ENCODE peak calls at places on chromosomes 3 and 15, in five cellular contexts. Z, G, K, H and C are unnamed samples.

GRCh38 chr3:131432441-131432840 is 50.9 kb downstream of the NUDT16 start:
- DNase-seq in H (no peak), K (no peak), Z (no peak), G (no peak), C (no peak)

GRCh38 chr3:55191911-55192787 is 264.3 kb upstream of the LRTM1 start:
- DNase-seq in G (no peak), K (no peak), Z (no peak), H (no peak), C (no peak)

GRCh38 chr3:181879926-181880325 is 168.2 kb downstream of the SOX2 start:
- DNase-seq in H (no peak), G (no peak), K (no peak), Z (no peak), C (no peak)

GRCh38 chr15:90749754-90750153 is 32.6 kb downstream of the BLM start:
- DNase-seq in Z (no peak), H (no peak), G (no peak), K (no peak), C (no peak)

GRCh38 chr3:188164248-188164687 is 10.3 kb downstream of the LPP start:
- DNase-seq in H (peak; percentile 40), G (no peak), Z (no peak), K (no peak), C (no peak)

GRCh38 chr3:197231326-197231725 is 67.1 kb downstream of the DLG1 start:
- DNase-seq in Z (no peak), G (no peak), K (no peak), H (no peak), C (no peak)

GRCh38 chr3:12218161-12218560 is 59.4 kb upstream of the TIMP4 start:
- DNase-seq in K (no peak), H (no peak), G (no peak), Z (no peak), C (no peak)

GRCh38 chr3:159151130-159151529 is 349.3 kb downstream of the MFSD1 start:
- DNase-seq in K (no peak), H (no peak), G (no peak), Z (no peak), C (no peak)

DNA sequence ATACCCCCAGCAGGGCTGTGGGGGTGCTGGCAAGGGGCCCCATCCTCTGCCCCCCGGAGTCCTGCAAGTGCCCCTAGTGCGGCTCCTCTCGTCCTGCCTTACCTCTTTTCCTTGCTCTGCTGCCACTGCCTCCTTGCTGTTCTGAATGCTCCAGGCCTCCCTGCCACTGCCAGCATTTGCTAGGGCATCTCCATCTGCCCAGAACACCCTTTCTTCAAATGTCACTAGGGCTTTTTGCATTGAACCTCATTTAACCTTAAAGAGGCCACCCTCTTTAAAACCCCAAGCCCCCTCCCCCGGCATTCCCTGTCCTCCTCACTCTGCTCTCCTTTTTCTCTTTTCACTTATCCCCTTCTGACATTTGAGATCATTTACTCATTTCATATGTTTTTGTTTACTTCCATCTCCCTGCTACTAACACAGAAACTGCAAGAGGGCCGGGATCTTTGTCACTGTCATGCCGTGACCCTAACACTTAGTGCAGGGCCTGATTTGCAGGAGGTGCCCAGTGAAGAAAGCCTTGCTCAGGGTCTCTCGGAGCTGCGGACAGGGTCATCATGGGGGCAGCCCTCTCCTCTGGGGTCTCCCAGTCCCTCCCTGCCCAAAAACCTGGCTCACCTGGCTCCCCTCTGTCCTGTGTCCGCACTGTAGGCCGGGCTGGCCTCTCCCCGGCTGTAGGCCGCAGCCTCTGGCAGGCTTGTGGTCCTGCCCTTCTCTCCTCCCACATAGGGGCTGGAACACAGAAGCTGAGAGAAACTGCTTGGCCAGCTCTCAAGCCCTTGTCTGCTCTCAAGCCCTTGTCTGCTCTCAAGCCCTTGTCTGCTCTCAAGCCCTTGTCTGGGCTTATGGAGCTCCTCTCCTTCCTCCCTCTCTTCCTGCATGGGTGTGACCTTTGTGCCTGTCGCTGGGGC is at the start of gene ACOX2:
- DNase-seq in Z (no peak), H (no peak), K (no peak), G (no peak), C (no peak)
- TF ChIP-seq SIN3A in Z (no peak), H (peak; percentile 37), K (no peak), G (no peak), C (no peak)

DNA sequence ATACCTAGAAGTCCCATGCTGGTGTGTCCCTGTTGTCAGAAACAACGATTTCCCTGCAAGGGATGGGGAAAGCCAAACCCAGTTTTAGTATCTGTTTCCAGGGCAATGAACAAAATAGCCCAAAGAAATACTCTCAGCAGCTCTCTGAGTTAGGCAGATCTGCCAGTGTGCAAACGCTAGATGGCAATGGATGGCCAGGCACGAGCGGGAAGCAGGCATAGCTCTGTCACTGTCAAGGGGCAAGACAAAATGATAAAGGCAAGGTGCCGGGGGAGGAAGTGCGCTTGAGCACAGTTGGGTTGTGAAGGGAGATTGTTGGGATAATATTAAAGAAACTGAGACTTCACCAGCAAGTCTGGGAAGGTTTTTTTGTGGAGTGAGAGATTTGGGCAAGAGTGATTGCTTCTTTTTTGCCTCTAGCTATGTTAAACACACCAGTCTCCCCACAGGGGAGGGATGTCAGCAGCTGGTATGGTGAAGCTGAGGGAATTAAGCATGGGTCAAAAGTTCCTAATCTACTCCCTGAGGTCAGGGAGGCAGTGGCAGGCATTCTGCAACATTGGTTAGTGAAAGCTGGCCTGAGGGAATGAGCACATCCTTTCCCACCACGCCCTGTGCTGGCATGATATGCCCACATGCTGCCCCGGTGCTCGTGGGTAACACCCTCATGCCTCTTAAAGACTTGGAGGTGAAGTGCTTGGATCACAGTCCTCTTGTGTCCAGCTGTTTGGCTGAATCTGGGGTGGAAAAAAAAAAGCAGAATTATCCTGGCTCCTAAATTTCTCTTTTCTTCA is 117.6 kb downstream of the PDCD6IP start:
- DNase-seq in K (no peak), G (no peak), Z (peak; percentile 24), H (peak; percentile 3), C (no peak)
- TF ChIP-seq CTCF in K (peak; percentile 48), G (peak; percentile 75), Z (no peak), H (peak; percentile 50), C (peak; percentile 49)

GRCh38 chr15:69760890-69761568 is 308.4 kb downstream of the RPLP1 start:
- DNase-seq in Z (peak; percentile 34), K (peak; percentile 62), H (peak; percentile 48), G (no peak), C (peak; percentile 17)
- H3K4me1 ChIP-seq in Z (peaks cover 8% of the 10 kb centered on the region), K (peaks cover 29% of the 10 kb centered on the region), H (no peaks in the 10 kb centered on the region), G (no peaks in the 10 kb centered on the region), C (no peaks in the 10 kb centered on the region)

GRCh38 chr15:45386420-45386819 is 8.1 kb upstream of the GATM start:
- DNase-seq in H (peak; percentile 47), K (no peak), Z (no peak), G (no peak), C (no peak)
- TF ChIP-seq SIN3A in H (no peak), K (no peak), Z (no peak), G (no peak), C (no peak)

GRCh38 chr3:189744235-189744634 is 113.0 kb downstream of the TP63 start:
- DNase-seq in Z (no peak), K (no peak), G (no peak), H (no peak), C (no peak)
- TF ChIP-seq CTCF in Z (peak; percentile 18), K (no peak), G (no peak), H (no peak), C (no peak)

GRCh38 chr3:10361375-10361774 is 40.5 kb upstream of the SEC13 start:
- DNase-seq in G (no peak), Z (no peak), H (no peak), K (no peak), C (no peak)
- H3K4me1 ChIP-seq in G (no peaks in the 10 kb centered on the region), Z (peaks cover 16% of the 10 kb centered on the region), H (no peaks in the 10 kb centered on the region), K (no peaks in the 10 kb centered on the region), C (no peaks in the 10 kb centered on the region)

GRCh38 chr3:4586381-4586780 is 93.2 kb downstream of the ITPR1 start:
- DNase-seq in H (no peak), Z (no peak), G (no peak), K (no peak), C (no peak)

GRCh38 chr3:4583441-4583840 is 90.3 kb downstream of the ITPR1 start:
- DNase-seq in G (no peak), H (no peak), K (no peak), Z (no peak), C (no peak)

GRCh38 chr3:4582634-4583033 is 89.5 kb downstream of the ITPR1 start:
- DNase-seq in G (no peak), H (no peak), K (no peak), Z (no peak), C (no peak)

GRCh38 chr3:4587061-4587837 is 94.1 kb downstream of the ITPR1 start:
- DNase-seq in Z (no peak), G (no peak), K (no peak), H (no peak), C (no peak)

DNA sequence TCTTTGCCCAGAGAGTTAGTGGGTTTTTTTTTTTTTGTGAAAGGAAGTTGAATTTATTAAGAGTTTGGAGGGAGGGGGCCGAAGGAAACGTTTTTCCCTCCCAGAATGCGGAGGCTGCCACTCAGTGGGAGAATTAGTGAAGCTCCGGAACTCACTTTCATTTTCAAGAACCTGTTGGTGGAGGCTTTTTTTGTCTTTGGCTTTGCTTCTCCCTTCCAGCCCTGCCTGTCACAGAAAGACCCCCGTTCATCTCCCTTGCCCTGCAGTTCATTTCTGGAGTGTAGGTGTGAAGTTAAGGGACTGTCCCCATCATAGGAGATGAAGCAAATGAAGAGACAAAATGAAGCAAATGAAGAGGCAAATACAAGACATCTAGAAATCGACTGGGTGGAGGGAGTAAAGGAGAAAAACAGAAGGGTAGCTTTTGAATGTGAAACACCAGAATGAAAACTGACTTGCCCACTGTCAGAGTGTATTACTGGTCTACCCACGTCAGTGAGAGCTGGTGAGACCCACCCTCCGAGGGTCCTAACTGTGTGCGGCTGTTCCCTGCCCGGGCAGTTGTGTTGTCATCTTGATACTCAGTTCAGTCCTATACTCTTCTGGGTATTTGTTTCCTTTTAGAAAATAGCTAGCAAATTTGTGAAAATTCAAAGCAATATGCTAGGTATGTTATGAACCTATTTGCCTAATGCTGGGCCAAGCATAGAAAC is 91.5 kb downstream of the ITPR1 start:
- DNase-seq in Z (no peak), G (no peak), H (no peak), K (peak; percentile 13), C (no peak)
- TF ChIP-seq SIN3A in Z (no peak), G (no peak), H (no peak), K (no peak), C (no peak)